ENCODE peak calls at places on chromosomes 2 and 18, in four cellular contexts. E, G, T and F are unnamed samples.

GRCh38 chr18:46246101-46246500 is 141.9 kb downstream of the HAUS1 start:
- DNase-seq in E (no peak), G (no peak), T (no peak), F (no peak)

GRCh38 chr2:179352181-179352580 is 87.5 kb upstream of the SESTD1 start:
- DNase-seq in E (no peak), T (no peak), G (no peak), F (no peak)

GRCh38 chr2:189056200-189057106 is 82.3 kb downstream of the COL3A1 start:
- DNase-seq in T (no peak), G (no peak), E (no peak), F (no peak)

GRCh38 chr2:62196278-62196901 is 475 bp downstream of the B3GNT2 start:
- DNase-seq in G (no peak), T (peak), E (no peak), F (no peak)

GRCh38 chr2:176096986-176097819 is 2.4 kb upstream of the HOXD12 start:
- DNase-seq in T (peak), G (peak), E (no peak), F (no peak)

GRCh38 chr2:144583741-144584453 is 64.0 kb upstream of the ZEB2 start:
- DNase-seq in G (no peak), T (no peak), E (peak), F (peak)

GRCh38 chr2:128600606-128601297 is 282.1 kb upstream of the HS6ST1 start:
- DNase-seq in E (no peak), T (peak), G (no peak), F (no peak)

GRCh38 chr18:23453657-23454011 is 547 bp downstream of the RIOK3 start:
- DNase-seq in G (no peak), E (peak), T (peak), F (no peak)

GRCh38 chr2:128601298-128602037 is 282.8 kb upstream of the HS6ST1 start:
- DNase-seq in E (no peak), G (no peak), T (no peak), F (no peak)

GRCh38 chr18:58908006-58908405 is 43.3 kb downstream of the ZNF532 start:
- DNase-seq in E (no peak), T (no peak), G (no peak), F (no peak)

GRCh38 chr2:128988326-128988725 is 669.7 kb upstream of the HS6ST1 start:
- DNase-seq in E (no peak), G (no peak), T (no peak), F (no peak)

GRCh38 chr18:58186258-58186948 is 142.4 kb downstream of the NEDD4L start:
- DNase-seq in G (no peak), E (peak), T (no peak), F (peak)

GRCh38 chr2:42872736-42873135 is 80.4 kb upstream of the HAAO start:
- DNase-seq in G (no peak), T (peak), E (peak), F (no peak)

GRCh38 chr2:119879502-119879901 is 119.8 kb downstream of the PTPN4 start:
- DNase-seq in T (no peak), E (no peak), G (no peak), F (peak)

GRCh38 chr18:76984193-76985155 is 148.1 kb downstream of the MBP start:
- DNase-seq in G (no peak), T (no peak), E (no peak), F (no peak)

GRCh38 chr18:79617521-79618500 is 61.8 kb upstream of the CTDP1 start:
- DNase-seq in E (no peak), G (no peak), T (no peak), F (no peak)

GRCh38 chr2:73969356-73969755 is 15.4 kb upstream of the TET3 start:
- DNase-seq in E (peak), G (no peak), T (peak), F (no peak)

GRCh38 chr18:63850010-63850409 is 37.5 kb upstream of the SERPINB2 start:
- DNase-seq in E (no peak), T (peak), G (no peak), F (no peak)

GRCh38 chr18:36527025-36527424 is 229.5 kb downstream of the FHOD3 start:
- DNase-seq in E (no peak), T (no peak), G (no peak), F (no peak)

GRCh38 chr2:173288561-173288960 is 66.1 kb upstream of the CDCA7 start:
- DNase-seq in T (no peak), E (peak), G (no peak), F (peak)

GRCh38 chr2:65075605-65076344 is 19.6 kb downstream of the CEP68 start:
- DNase-seq in T (no peak), G (no peak), E (no peak), F (no peak)

GRCh38 chr2:121707920-121708361 is 28.7 kb downstream of the NIFK start:
- DNase-seq in T (no peak), G (no peak), E (no peak), F (peak)

GRCh38 chr18:11784905-11785304 is 66.3 kb upstream of the CHMP1B start:
- DNase-seq in E (no peak), G (no peak), T (no peak), F (no peak)

GRCh38 chr18:12408247-12408869 is 629 bp downstream of the PRELID3A start:
- DNase-seq in G (no peak), E (no peak), T (peak), F (no peak)

GRCh38 chr2:10350666-10351215 is 48.0 kb downstream of the HPCAL1 start:
- DNase-seq in E (no peak), G (no peak), T (no peak), F (no peak)

GRCh38 chr2:146031158-146031557 is 1511.2 kb upstream of the ZEB2 start:
- DNase-seq in T (no peak), G (no peak), E (peak), F (no peak)

GRCh38 chr2:207163815-207164747 is 1.7 kb downstream of the KLF7 start:
- DNase-seq in E (no peak), G (peak), T (peak), F (no peak)

GRCh38 chr2:158650646-158651357 is 144.3 kb upstream of the DAPL1 start:
- DNase-seq in G (no peak), T (peak), E (no peak), F (no peak)

GRCh38 chr2:236345081-236345714 is 81.0 kb upstream of the ASB18 start:
- DNase-seq in T (no peak), E (no peak), G (no peak), F (no peak)

GRCh38 chr2:215419113-215419512 is 16.8 kb downstream of the FN1 start:
- DNase-seq in T (no peak), G (no peak), E (no peak), F (no peak)

GRCh38 chr2:215419769-215420470 is 15.9 kb downstream of the FN1 start:
- DNase-seq in E (no peak), T (no peak), G (no peak), F (no peak)

GRCh38 chr2:215417400-215417951 is 18.4 kb downstream of the FN1 start:
- DNase-seq in G (no peak), T (no peak), E (no peak), F (no peak)

GRCh38 chr2:215416656-215417055 is 19.2 kb downstream of the FN1 start:
- DNase-seq in E (no peak), T (no peak), G (no peak), F (no peak)

DNA sequence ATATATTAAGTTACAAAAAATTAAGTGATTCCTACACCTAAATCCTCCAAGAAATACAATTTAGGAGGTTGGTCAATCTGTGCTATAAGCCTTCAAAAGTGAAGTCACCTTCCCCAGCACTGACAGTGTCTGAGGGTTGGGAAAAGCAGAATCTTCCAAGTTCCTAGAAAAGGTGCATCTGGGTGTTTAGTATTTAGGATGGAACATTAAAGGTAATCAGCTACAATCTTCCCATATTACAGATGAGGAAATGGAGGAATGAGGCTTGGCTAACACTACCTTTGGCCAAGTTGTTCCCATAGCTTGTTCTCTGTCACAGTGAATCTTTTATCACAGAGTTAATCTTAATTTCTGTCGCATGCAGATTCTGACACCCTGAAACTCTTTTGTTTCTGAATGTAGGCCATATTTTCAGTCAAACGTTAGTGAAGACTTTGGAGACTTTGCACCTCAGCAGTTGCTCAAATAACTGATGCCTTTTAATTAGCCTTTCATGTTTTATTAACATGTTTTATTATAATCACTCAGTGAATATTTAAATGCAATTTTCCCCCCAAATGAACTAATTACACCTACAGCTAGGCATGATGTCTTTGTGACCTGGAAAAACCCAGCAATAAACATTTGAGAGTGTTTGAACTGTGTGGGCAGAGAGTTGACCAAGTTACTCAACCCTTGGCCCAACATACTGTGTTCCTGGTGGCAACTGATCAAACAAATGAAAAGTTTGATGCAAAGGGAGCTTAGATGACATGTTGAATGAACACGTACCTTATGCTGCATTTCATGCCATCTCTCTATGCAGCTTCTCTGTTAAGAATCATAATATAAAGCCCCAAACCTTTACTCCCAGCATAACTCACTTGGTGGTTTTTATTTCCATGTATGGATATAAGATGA is 17.6 kb downstream of the FN1 start:
- DNase-seq in E (no peak), T (no peak), G (no peak), F (no peak)
- H3K4me3 ChIP-seq in E (no peak), T (no peak), G (no peak), F (no peak)

DNA sequence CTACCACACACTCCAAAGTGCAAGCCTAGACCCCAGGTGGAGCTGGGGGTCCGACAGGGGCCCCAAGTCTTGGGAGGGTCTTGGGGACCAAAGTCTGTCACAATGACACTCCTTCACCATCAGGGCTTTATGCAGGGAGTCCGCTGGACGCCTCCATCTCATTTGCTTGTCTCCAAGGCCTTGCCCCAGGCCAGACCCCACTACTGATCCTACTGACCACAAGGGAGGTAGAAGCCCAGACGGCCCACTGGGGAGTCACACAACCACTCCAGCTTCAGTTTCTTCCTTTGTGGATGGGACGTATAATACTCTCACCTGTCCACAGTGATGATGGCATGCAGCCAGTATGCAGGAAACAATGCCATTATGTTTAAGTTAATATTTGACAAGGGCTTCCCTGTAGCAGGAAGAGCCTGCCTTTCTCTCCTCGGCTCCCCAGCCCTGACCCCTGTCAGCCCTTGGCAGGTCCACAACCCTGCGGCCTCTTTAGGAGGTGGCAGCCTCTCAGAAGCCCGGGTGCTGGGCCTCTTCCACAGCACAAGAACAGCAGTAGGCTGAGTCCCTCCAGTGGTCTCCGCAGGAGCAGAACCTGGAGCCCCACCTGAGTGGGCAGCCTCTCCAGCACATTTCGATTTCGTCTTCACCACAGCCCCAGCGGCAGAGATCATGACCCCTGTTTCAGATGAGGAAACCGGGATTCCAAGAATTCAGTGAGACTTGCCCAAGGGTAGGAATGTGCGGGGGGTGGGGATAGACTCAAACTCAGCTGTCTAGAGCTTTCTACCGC is 6.5 kb downstream of the BIN1 start:
- DNase-seq in E (no peak), T (no peak), G (no peak), F (peak)
- H3K4me3 ChIP-seq in E (no peak), T (no peak), G (no peak), F (no peak)

GRCh38 chr2:147348886-147349285 is 495.9 kb upstream of the ACVR2A start:
- DNase-seq in E (no peak), T (no peak), G (no peak), F (no peak)
- H3K4me3 ChIP-seq in E (no peak), T (no peak), G (no peak), F (no peak)

GRCh38 chr2:232477751-232478510 is 9.7 kb downstream of the ECEL1 start:
- DNase-seq in E (no peak), T (no peak), G (no peak), F (no peak)
- H3K4me3 ChIP-seq in E (no peak), T (no peak), G (no peak), F (no peak)

GRCh38 chr18:48934708-48935432 is 15.9 kb downstream of the SMAD7 start:
- DNase-seq in T (peak), E (no peak), G (peak), F (no peak)

GRCh38 chr18:48932462-48932818 is 18.3 kb downstream of the SMAD7 start:
- DNase-seq in E (no peak), T (peak), G (no peak), F (no peak)

GRCh38 chr18:48934400-48934707 is 16.4 kb downstream of the SMAD7 start:
- DNase-seq in E (no peak), T (no peak), G (no peak), F (no peak)

GRCh38 chr18:48932822-48933510 is 17.8 kb downstream of the SMAD7 start:
- DNase-seq in T (peak), G (peak), E (no peak), F (no peak)

DNA sequence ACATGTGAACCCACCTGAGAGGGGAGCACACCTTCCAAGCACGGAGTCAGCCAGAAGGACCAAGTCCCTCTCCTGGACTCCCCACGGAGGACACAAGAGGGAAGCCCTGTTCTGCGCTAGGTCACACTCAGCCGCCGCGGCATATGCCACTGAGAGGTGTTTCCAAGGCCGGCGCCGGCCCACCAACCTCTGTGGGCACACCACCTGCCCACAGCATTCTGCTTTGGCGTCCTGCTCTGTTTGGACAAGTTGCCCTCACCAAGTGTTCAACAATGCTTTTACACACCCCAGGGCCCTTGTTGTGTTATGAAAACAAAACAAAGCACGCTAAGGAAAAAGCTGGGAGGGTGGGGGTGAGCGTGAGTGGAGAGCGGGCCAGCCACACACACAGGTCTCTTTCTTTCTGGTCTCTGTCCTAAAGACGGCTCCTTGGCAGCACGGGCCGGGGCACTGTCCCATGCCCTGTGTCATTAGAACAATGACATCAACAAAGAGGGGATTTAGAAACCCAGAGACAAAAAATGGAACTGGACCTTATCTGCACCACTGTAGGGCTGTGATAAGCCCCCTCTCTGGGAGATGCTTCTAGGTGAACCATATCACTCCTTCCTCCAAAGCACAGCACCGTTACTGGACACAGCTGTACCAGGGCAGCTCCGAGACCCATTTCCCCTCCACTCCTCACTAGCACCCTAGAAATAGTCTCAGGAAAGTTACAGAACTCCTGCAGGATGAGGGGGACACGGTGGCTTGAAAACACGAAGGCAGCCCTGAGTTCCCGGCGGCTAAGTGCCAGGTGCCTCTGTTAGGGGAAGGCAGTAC is 17.0 kb downstream of the SMAD7 start:
- DNase-seq in E (no peak), T (no peak), G (no peak), F (no peak)
- H3K4me3 ChIP-seq in E (no peak), T (no peak), G (peak), F (no peak)